ENCODE peak calls at places on chromosomes 1 and 21, in four cellular contexts. D is MM.1S, S is hepatocyte, T is PC-3. U is an unnamed sample. For H3K9me2, the result is how much of the 10 kb centered on the place peaks cover.

GRCh38 chr1:25042331-25042730 is 112.3 kb upstream of the RUNX3 start:
- DNase-seq in T (no peak), D (no peak), S (no peak), U (no peak)

GRCh38 chr1:202086579-202087350 is 36.0 kb upstream of the GPR37L1 start:
- DNase-seq in D (no peak), T (peak), S (peak), U (peak)

GRCh38 chr21:32741336-32741735 is 13.5 kb upstream of the SYNJ1 start:
- DNase-seq in T (no peak), S (no peak), D (no peak), U (no peak)

GRCh38 chr1:93814059-93814794 is 64.8 kb downstream of the DNTTIP2 start:
- DNase-seq in T (peak), D (peak), S (peak), U (peak)

GRCh38 chr1:81725823-81726222 is 74.9 kb upstream of the ADGRL2 start:
- DNase-seq in T (no peak), D (no peak), S (no peak), U (no peak)

GRCh38 chr21:27380303-27380702 is 413.4 kb upstream of the ADAMTS5 start:
- DNase-seq in S (no peak), D (no peak), T (no peak), U (no peak)

GRCh38 chr1:168991667-168992475 is 114.6 kb upstream of the ATP1B1 start:
- DNase-seq in S (no peak), D (no peak), T (peak), U (no peak)

GRCh38 chr1:7975212-7975865 is 13.8 kb downstream of the PARK7 start:
- DNase-seq in D (no peak), S (peak), T (peak), U (peak)

GRCh38 chr1:7478797-7479499 is 292.1 kb upstream of the VAMP3 start:
- DNase-seq in S (peak), T (no peak), D (no peak), U (no peak)

GRCh38 chr1:201137579-201138310 is 10.8 kb upstream of the ASCL5 start:
- DNase-seq in D (no peak), S (peak), T (peak), U (no peak)

GRCh38 chr21:15149825-15150224 is 85.0 kb upstream of the NRIP1 start:
- DNase-seq in S (no peak), D (no peak), T (no peak), U (no peak)

GRCh38 chr1:225746361-225747179 is 31.1 kb upstream of the SRP9 start:
- DNase-seq in T (peak), S (peak), D (no peak), U (peak)

GRCh38 chr1:114330451-114330983 is 176.8 kb upstream of the SYT6 start:
- DNase-seq in S (no peak), T (no peak), D (no peak), U (no peak)

GRCh38 chr1:11938722-11939526 is 4.4 kb downstream of the PLOD1 start:
- DNase-seq in T (peak), D (no peak), S (no peak), U (no peak)

GRCh38 chr1:40901886-40902633 is 39.9 kb upstream of the CITED4 start:
- DNase-seq in D (no peak), S (no peak), T (peak), U (no peak)

GRCh38 chr1:17539526-17540254 is at the start of gene ARHGEF10L:
- DNase-seq in T (no peak), S (peak), D (no peak), U (no peak)

DNA sequence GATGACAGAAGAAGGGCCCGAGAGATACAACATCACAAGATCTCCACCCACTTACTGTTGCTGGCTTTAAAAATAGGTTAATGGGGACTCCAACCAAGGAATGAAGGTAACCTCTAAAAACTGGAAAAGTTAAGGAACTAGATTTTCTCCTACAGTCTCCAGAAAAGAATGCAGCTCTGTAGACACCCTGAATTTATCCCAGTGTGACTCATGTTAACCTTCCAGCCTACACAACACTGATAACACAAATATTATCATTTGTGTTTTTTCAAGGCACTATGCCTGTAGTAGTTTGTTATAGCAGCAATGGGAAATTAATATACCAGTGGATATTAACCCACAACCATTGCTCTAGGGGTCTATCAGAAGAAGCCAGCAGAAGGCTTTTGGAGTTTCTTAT is 730.7 kb upstream of the ZP4 start:
- DNase-seq in T (no peak), D (no peak), S (no peak), U (no peak)
- H3K9me2 ChIP-seq in T (under half), D (under half), S (under half), U (under half)

GRCh38 chr21:38814126-38815059 is 8.7 kb downstream of the ETS2 start:
- DNase-seq in T (no peak), D (no peak), S (no peak), U (peak)
- H3K9me2 ChIP-seq in T (under half), D (under half), S (under half), U (under half)

DNA sequence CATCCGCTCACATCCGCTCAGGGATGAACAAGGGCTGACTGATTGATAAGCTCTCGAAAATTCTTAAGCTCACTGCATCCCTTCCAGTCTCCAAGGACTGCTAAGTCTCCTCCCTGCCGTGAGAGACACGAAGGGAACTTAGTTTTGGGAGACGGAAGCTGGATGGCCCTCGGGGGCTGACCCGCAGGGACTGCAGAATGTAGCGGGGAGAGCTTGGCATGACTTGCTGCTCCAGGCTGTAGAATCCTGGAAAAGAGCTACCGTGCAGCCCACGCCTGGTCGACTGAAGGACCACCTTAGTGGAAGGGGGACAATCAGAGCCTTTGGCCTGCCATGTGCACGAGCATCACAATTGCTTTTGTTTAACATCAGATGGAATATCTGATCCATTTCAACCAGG is 5.3 kb downstream of the ANKRD65 start:
- DNase-seq in D (no peak), T (no peak), S (no peak), U (no peak)
- H3K9me2 ChIP-seq in D (under half), T (under half), S (under half), U (under half)

GRCh38 chr1:89352421-89352820 is 11.4 kb upstream of the GBP6 start:
- DNase-seq in D (no peak), T (no peak), S (no peak), U (no peak)

GRCh38 chr1:89356658-89357400 is 7.0 kb upstream of the GBP6 start:
- DNase-seq in T (peak), D (no peak), S (peak), U (no peak)

GRCh38 chr1:89350298-89350697 is 13.6 kb upstream of the GBP6 start:
- DNase-seq in D (no peak), T (no peak), S (no peak), U (no peak)

GRCh38 chr1:89351622-89352311 is 12.1 kb upstream of the GBP6 start:
- DNase-seq in S (no peak), D (no peak), T (no peak), U (no peak)

DNA sequence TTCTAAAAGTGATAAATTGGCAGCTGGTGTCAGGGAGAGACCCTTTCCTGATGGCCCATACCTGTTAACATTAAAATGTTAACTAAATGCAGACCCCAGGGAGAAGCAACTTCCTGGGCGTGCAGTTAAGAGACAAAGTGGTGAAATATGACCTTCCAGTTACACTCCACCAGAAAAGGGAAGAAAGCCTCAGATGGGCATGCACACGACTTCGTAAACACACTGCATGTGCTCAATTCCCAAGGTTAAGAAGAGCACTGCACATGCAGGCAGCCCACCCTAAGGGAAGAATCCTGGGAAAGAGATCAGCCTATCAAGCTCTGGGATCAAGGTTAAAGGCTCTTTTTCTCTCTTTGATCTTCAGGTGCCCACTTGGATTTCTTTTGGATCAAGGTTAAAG is 9.6 kb upstream of the GBP6 start:
- DNase-seq in D (no peak), T (no peak), S (no peak), U (no peak)
- H3K9me2 ChIP-seq in D (under half), T (under half), S (under half), U (under half)